ENCODE peak calls at places on chromosomes 4 and X, in four cellular contexts. One of them, this sample, is unnamed.
A peak's percentile ranks its signal among the peaks of the same experiment; 100 is the strongest.

GRCh38 chrX:34813618-34814017 is 129.0 kb upstream of the FAM47B start:
- DNase-seq in transverse colon: no peak
- DNase-seq in tibial artery: no peak
- DNase-seq in tibial nerve: no peak
- DNase-seq in this sample: no peak

GRCh38 chr4:25320374-25321172 is 8.0 kb downstream of the ZCCHC4 start:
- DNase-seq in transverse colon: no peak
- DNase-seq in tibial artery: no peak
- DNase-seq in tibial nerve: no peak
- DNase-seq in this sample: no peak

GRCh38 chrX:14228611-14229010 is 198.9 kb upstream of the GEMIN8 start:
- DNase-seq in transverse colon: no peak
- DNase-seq in tibial artery: no peak
- DNase-seq in tibial nerve: no peak
- DNase-seq in this sample: no peak

GRCh38 chr4:1381944-1382541 is 24.2 kb downstream of the NKX1-1 start:
- DNase-seq in transverse colon: no peak
- DNase-seq in tibial artery: peak; percentile 51
- DNase-seq in tibial nerve: no peak
- DNase-seq in this sample: no peak

GRCh38 chr4:120874792-120875774 is 47.4 kb downstream of the PRDM5 start:
- DNase-seq in transverse colon: no peak
- DNase-seq in tibial artery: no peak
- DNase-seq in tibial nerve: peak; percentile 18
- DNase-seq in this sample: no peak

GRCh38 chr4:2080429-2081300 is 21.5 kb downstream of the NAT8L start:
- DNase-seq in transverse colon: peak; percentile 5
- DNase-seq in tibial artery: peak; percentile 62
- DNase-seq in tibial nerve: no peak
- DNase-seq in this sample: no peak

GRCh38 chr4:70734168-70734954 is 12.6 kb downstream of the RUFY3 start:
- DNase-seq in transverse colon: peak; percentile 26
- DNase-seq in tibial artery: no peak
- DNase-seq in tibial nerve: no peak
- DNase-seq in this sample: no peak

GRCh38 chr4:167903291-167903721 is 189.0 kb upstream of the ANXA10 start:
- DNase-seq in transverse colon: no peak
- DNase-seq in tibial artery: no peak
- DNase-seq in tibial nerve: no peak
- DNase-seq in this sample: no peak

GRCh38 chr4:151983854-151984253 is 223.0 kb upstream of the GATB start:
- DNase-seq in transverse colon: no peak
- DNase-seq in tibial artery: no peak
- DNase-seq in tibial nerve: no peak
- DNase-seq in this sample: no peak

GRCh38 chrX:134971926-134972325 is 18.9 kb upstream of the SMIM10 start:
- DNase-seq in transverse colon: no peak
- DNase-seq in tibial artery: no peak
- DNase-seq in tibial nerve: no peak
- DNase-seq in this sample: no peak

GRCh38 chr4:38091636-38092035 is 131.4 kb downstream of the PTTG2 start:
- DNase-seq in transverse colon: no peak
- DNase-seq in tibial artery: no peak
- DNase-seq in tibial nerve: no peak
- DNase-seq in this sample: no peak

GRCh38 chrX:23505531-23506303 is 161.6 kb upstream of the PRDX4 start:
- DNase-seq in transverse colon: no peak
- DNase-seq in tibial artery: no peak
- DNase-seq in tibial nerve: no peak
- DNase-seq in this sample: no peak

GRCh38 chr4:103054030-103054429 is 22.5 kb downstream of the SLC9B2 start:
- DNase-seq in transverse colon: no peak
- DNase-seq in tibial artery: no peak
- DNase-seq in tibial nerve: peak; percentile 61
- DNase-seq in this sample: no peak

GRCh38 chrX:47285762-47286320 is 53.0 kb downstream of the USP11 start:
- DNase-seq in transverse colon: no peak
- DNase-seq in tibial artery: no peak
- DNase-seq in tibial nerve: no peak
- DNase-seq in this sample: no peak

GRCh38 chr4:72432282-72432681 is 136.7 kb downstream of the ADAMTS3 start:
- DNase-seq in transverse colon: no peak
- DNase-seq in tibial artery: no peak
- DNase-seq in tibial nerve: no peak
- DNase-seq in this sample: no peak

GRCh38 chrX:72020788-72021187 is 110.1 kb downstream of the NHSL2 start:
- DNase-seq in transverse colon: no peak
- DNase-seq in tibial artery: no peak
- DNase-seq in tibial nerve: no peak
- DNase-seq in this sample: no peak

GRCh38 chr4:3523146-3523627 is 9.0 kb downstream of the LRPAP1 start:
- DNase-seq in transverse colon: no peak
- DNase-seq in tibial artery: no peak
- DNase-seq in tibial nerve: no peak
- DNase-seq in this sample: peak; percentile 17

GRCh38 chrX:17020828-17021821 is 74.7 kb downstream of the REPS2 start:
- DNase-seq in transverse colon: no peak
- DNase-seq in tibial artery: no peak
- DNase-seq in tibial nerve: no peak
- DNase-seq in this sample: no peak

GRCh38 chr4:177740563-177740962 is 298.3 kb upstream of the AGA start:
- DNase-seq in transverse colon: no peak
- DNase-seq in tibial artery: no peak
- DNase-seq in tibial nerve: no peak
- DNase-seq in this sample: no peak

GRCh38 chr4:83890231-83890630 is 354.3 kb downstream of the GPAT3 start:
- DNase-seq in transverse colon: no peak
- DNase-seq in tibial artery: no peak
- DNase-seq in tibial nerve: no peak
- DNase-seq in this sample: no peak

GRCh38 chr4:170391066-170391754 is 301.5 kb upstream of the AADAT start:
- DNase-seq in transverse colon: no peak
- DNase-seq in tibial artery: no peak
- DNase-seq in tibial nerve: no peak
- DNase-seq in this sample: no peak

GRCh38 chr4:121697626-121698025 is 846 bp upstream of the ANXA5 start:
- DNase-seq in transverse colon: no peak
- DNase-seq in tibial artery: no peak
- DNase-seq in tibial nerve: no peak
- DNase-seq in this sample: no peak

GRCh38 chr4:123453006-123453685 is 56.6 kb downstream of the SPRY1 start:
- DNase-seq in transverse colon: no peak
- DNase-seq in tibial artery: no peak
- DNase-seq in tibial nerve: no peak
- DNase-seq in this sample: no peak

GRCh38 chr4:134708616-134709015 is 507.0 kb upstream of the PABPC4L start:
- DNase-seq in transverse colon: no peak
- DNase-seq in tibial artery: no peak
- DNase-seq in tibial nerve: no peak
- DNase-seq in this sample: no peak

GRCh38 chr4:120694973-120695372 is 227.6 kb downstream of the PRDM5 start:
- DNase-seq in transverse colon: peak; percentile 51
- DNase-seq in tibial artery: no peak
- DNase-seq in tibial nerve: no peak
- DNase-seq in this sample: no peak

GRCh38 chr4:151117371-151117962 is 18.0 kb downstream of the RPS3A start:
- DNase-seq in transverse colon: peak; percentile 63
- DNase-seq in tibial artery: no peak
- DNase-seq in tibial nerve: peak; percentile 89
- DNase-seq in this sample: peak; percentile 71

GRCh38 chrX:131728295-131729145 is 184.6 kb downstream of the OR13H1 start:
- DNase-seq in transverse colon: peak; percentile 85
- DNase-seq in tibial artery: no peak
- DNase-seq in tibial nerve: no peak
- DNase-seq in this sample: no peak

GRCh38 chrX:23742174-23742692 is 843 bp downstream of the ACOT9 start:
- DNase-seq in transverse colon: peak; percentile 31
- DNase-seq in tibial artery: peak; percentile 69
- DNase-seq in tibial nerve: peak; percentile 7
- DNase-seq in this sample: peak; percentile 12

GRCh38 chr4:111959202-111959601 is 186.1 kb upstream of the FAM241A start:
- DNase-seq in transverse colon: no peak
- DNase-seq in tibial artery: no peak
- DNase-seq in tibial nerve: no peak
- DNase-seq in this sample: no peak

GRCh38 chr4:152937535-152938236 is 1.6 kb downstream of the FHDC1 start:
- DNase-seq in transverse colon: peak; percentile 41
- DNase-seq in tibial artery: no peak
- DNase-seq in tibial nerve: no peak
- DNase-seq in this sample: peak; percentile 28

GRCh38 chrX:12080265-12080664 is 58.0 kb upstream of the FRMPD4 start:
- DNase-seq in transverse colon: no peak
- DNase-seq in tibial artery: no peak
- DNase-seq in tibial nerve: peak; percentile 4
- DNase-seq in this sample: peak; percentile 5

GRCh38 chr4:8771258-8771590 is 100.4 kb downstream of the HMX1 start:
- DNase-seq in transverse colon: no peak
- DNase-seq in tibial artery: peak; percentile 58
- DNase-seq in tibial nerve: no peak
- DNase-seq in this sample: no peak

GRCh38 chr4:169791064-169791463 is 33.3 kb upstream of the HPF1 start:
- DNase-seq in transverse colon: no peak
- DNase-seq in tibial artery: no peak
- DNase-seq in tibial nerve: no peak
- DNase-seq in this sample: no peak

DNA sequence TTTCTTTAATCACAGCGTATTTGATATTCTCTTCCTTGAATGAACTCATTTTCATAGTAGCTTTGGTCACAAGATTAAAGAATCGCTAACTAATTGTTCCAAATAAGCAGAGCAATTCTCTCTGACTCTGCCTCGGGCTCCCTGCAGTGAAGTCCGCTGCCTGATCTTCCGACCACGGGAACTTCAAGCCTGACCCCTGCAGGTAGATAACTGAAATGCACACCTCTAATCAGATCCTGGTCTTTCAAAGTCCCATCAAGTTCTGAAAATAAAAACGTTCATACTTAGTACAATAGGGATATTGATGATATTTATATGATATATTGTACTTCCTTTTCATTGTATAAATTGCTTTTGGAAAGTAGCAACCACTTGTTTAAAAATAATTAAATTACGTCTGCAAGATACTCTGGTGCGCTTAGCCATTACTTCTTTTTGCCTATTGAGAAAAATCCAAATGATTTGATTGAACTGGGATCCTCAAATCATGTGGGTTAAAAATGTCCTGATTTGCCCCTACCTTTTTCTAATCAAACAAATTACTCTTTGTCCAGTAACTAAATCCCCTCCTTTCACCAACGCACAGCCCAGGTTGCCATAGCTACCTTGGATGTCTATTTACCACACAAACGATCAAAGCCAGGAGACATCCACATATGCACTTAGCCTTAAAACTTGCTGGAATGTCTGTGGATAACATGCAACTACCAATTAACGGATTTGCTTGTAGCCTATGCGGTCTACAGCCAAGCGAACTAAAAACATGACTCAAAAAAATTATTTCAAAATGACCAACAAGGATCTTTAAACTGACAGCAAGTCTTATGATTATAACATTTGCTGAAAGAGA is 4.2 kb downstream of the MID1 start:
- DNase-seq in transverse colon: peak; percentile 46
- DNase-seq in tibial artery: no peak
- DNase-seq in tibial nerve: peak; percentile 47
- DNase-seq in this sample: peak; percentile 49
- H3K4me1 ChIP-seq in transverse colon: peaks cover 11% of the 10 kb centered on the region
- H3K4me1 ChIP-seq in tibial artery: no peaks in the 10 kb centered on the region
- H3K4me1 ChIP-seq in tibial nerve: peaks cover 14% of the 10 kb centered on the region
- H3K4me1 ChIP-seq in this sample: peaks cover 50% of the 10 kb centered on the region

DNA sequence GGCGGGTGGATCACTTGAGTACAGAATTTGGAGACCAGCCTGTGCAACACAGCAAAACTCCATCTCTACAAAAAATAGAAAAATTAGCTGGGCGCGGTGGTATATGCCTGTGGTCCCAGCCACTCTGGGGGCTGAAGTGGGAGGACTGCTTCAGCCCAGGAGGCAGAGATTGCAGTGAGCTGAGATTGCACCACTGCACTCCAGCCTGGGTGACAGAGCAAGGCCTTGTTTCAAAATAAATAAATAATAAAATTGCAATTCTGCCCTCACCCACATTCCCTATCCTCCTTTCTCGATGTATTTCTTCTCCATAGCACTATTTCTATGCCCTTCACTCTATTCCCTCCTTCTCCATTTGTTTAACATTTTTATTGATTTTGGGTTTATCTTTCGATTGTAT is 8.7 kb upstream of the SLAIN2 start:
- DNase-seq in transverse colon: no peak
- DNase-seq in tibial artery: no peak
- DNase-seq in tibial nerve: no peak
- DNase-seq in this sample: no peak
- H3K4me3 ChIP-seq in transverse colon: no peak overlapping the region
- H3K4me3 ChIP-seq in tibial artery: no peak overlapping the region
- H3K4me3 ChIP-seq in tibial nerve: no peak overlapping the region
- H3K4me3 ChIP-seq in this sample: no peak overlapping the region

GRCh38 chr4:76680934-76681333 is 217.0 kb downstream of the SOWAHB start:
- DNase-seq in transverse colon: no peak
- DNase-seq in tibial artery: no peak
- DNase-seq in tibial nerve: no peak
- DNase-seq in this sample: no peak
- TF ChIP-seq CTCF in transverse colon: peak; percentile 24
- TF ChIP-seq CTCF in tibial artery: no peak
- TF ChIP-seq CTCF in tibial nerve: no peak
- TF ChIP-seq CTCF in this sample: no peak

GRCh38 chr4:86950835-86951525 is 16.2 kb downstream of the AFF1 start:
- DNase-seq in transverse colon: no peak
- DNase-seq in tibial artery: no peak
- DNase-seq in tibial nerve: no peak
- DNase-seq in this sample: no peak

GRCh38 chr4:86948276-86948675 is 13.5 kb downstream of the AFF1 start:
- DNase-seq in transverse colon: no peak
- DNase-seq in tibial artery: no peak
- DNase-seq in tibial nerve: no peak
- DNase-seq in this sample: no peak

GRCh38 chr4:86946868-86947493 is 12.2 kb downstream of the AFF1 start:
- DNase-seq in transverse colon: no peak
- DNase-seq in tibial artery: no peak
- DNase-seq in tibial nerve: no peak
- DNase-seq in this sample: no peak

GRCh38 chr4:86944964-86945781 is 10.4 kb downstream of the AFF1 start:
- DNase-seq in transverse colon: no peak
- DNase-seq in tibial artery: no peak
- DNase-seq in tibial nerve: no peak
- DNase-seq in this sample: no peak

DNA sequence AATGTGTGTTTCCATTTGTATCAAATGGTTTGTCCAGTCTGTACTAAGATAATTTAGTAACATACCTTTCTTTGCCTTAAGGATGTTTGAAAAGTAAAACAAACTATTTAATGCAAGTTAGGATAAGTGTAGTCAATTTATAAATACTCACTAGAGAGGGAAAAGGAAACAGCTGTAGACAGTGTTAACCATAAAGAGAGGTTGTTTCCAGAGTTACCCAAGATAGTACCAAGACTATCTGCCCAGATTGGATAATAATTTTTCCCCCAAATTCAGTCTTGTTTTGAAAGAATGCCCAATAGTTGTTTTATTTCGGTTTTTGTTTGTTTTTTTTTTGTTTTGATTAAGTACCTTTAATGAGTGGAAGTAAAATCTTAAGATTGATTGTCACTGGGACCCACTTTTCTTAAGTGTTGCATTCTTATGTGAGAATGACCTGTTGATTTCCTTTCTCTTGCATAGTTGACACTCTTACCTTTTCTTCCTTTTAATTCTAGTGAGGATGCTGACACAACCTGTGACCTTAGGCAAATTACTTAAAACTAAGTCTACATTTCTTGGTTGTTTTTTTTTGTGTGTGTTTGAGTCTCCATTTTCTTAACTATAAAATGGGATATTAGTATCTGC is 12.8 kb downstream of the AFF1 start:
- DNase-seq in transverse colon: no peak
- DNase-seq in tibial artery: no peak
- DNase-seq in tibial nerve: no peak
- DNase-seq in this sample: no peak
- H3K4me1 ChIP-seq in transverse colon: peaks cover 18% of the 10 kb centered on the region
- H3K4me1 ChIP-seq in tibial artery: no peaks in the 10 kb centered on the region
- H3K4me1 ChIP-seq in tibial nerve: peaks cover 33% of the 10 kb centered on the region
- H3K4me1 ChIP-seq in this sample: peaks cover 3% of the 10 kb centered on the region

This sample was measured in Caco-2.